ENCODE peak calls at places on chromosomes 12 and 14, in ten cellular contexts. E, V, J, K, U, S, P, T, I and N are unnamed samples.

GRCh38 chr14:90700928-90701776 is 115.1 kb downstream of the TTC7B start:
- DNase-seq in E (no peak), V (no peak), J (no peak), K (no peak), U (no peak), S (peak), P (no peak), T (no peak), I (no peak), N (no peak)

GRCh38 chr12:51253276-51253675 is 14.7 kb downstream of the DAZAP2 start:
- DNase-seq in E (no peak), V (no peak), J (no peak), K (no peak), U (no peak), S (no peak), P (no peak), T (no peak), I (no peak), N (no peak)

GRCh38 chr14:50531595-50532501 is 521 bp downstream of the MAP4K5 start:
- DNase-seq in E (peak), V (peak), J (peak), K (peak), U (peak), S (peak), P (peak), T (peak), I (peak), N (no peak)

GRCh38 chr14:68616255-68616902 is 176.5 kb downstream of the ZFP36L1 start:
- DNase-seq in E (no peak), V (no peak), J (peak), K (no peak), U (no peak), S (no peak), P (peak), T (peak), I (peak), N (no peak)

GRCh38 chr14:33678012-33678411 is 272.9 kb downstream of the EGLN3 start:
- DNase-seq in E (no peak), V (no peak), J (no peak), K (no peak), U (no peak), S (no peak), P (no peak), T (no peak), I (no peak), N (no peak)

GRCh38 chr12:99977550-99977949 is 7.2 kb downstream of the ANKS1B start:
- DNase-seq in E (no peak), V (no peak), J (no peak), K (no peak), U (no peak), S (no peak), P (no peak), T (no peak), I (no peak), N (no peak)

GRCh38 chr12:126617312-126617711 is 1552.1 kb downstream of the AACS start:
- DNase-seq in E (peak), V (no peak), J (peak), K (no peak), U (no peak), S (peak), P (no peak), T (no peak), I (no peak), N (no peak)

GRCh38 chr14:24426912-24427536 is 2.4 kb downstream of the CBLN3 start:
- DNase-seq in E (no peak), V (peak), J (no peak), K (no peak), U (peak), S (peak), P (no peak), T (no peak), I (peak), N (no peak)

GRCh38 chr12:62983594-62983993 is 48.6 kb upstream of the PPM1H start:
- DNase-seq in E (peak), V (no peak), J (no peak), K (no peak), U (no peak), S (peak), P (no peak), T (no peak), I (peak), N (no peak)

GRCh38 chr12:96876966-96877365 is 30.1 kb upstream of the NEDD1 start:
- DNase-seq in E (no peak), V (no peak), J (peak), K (no peak), U (no peak), S (no peak), P (no peak), T (no peak), I (no peak), N (no peak)

GRCh38 chr12:67410246-67410645 is 141.1 kb downstream of the CAND1 start:
- DNase-seq in E (no peak), V (no peak), J (peak), K (no peak), U (no peak), S (no peak), P (peak), T (no peak), I (no peak), N (no peak)

GRCh38 chr12:44465139-44465538 is 411.0 kb downstream of the NELL2 start:
- DNase-seq in E (no peak), V (no peak), J (no peak), K (no peak), U (no peak), S (no peak), P (no peak), T (no peak), I (no peak), N (no peak)

GRCh38 chr12:50132505-50133135 is 20.6 kb downstream of the COX14 start:
- DNase-seq in E (no peak), V (no peak), J (peak), K (no peak), U (no peak), S (no peak), P (no peak), T (no peak), I (peak), N (no peak)

GRCh38 chr12:113232787-113233585 is 11.7 kb downstream of the TPCN1 start:
- DNase-seq in E (no peak), V (peak), J (peak), K (peak), U (no peak), S (no peak), P (no peak), T (no peak), I (peak), N (peak)

GRCh38 chr12:68446379-68446778 is 114.2 kb upstream of the MDM1 start:
- DNase-seq in E (no peak), V (no peak), J (no peak), K (no peak), U (no peak), S (no peak), P (no peak), T (no peak), I (no peak), N (no peak)

GRCh38 chr12:110176745-110177144 is 52.6 kb downstream of the IFT81 start:
- DNase-seq in E (no peak), V (no peak), J (peak), K (no peak), U (no peak), S (no peak), P (peak), T (no peak), I (no peak), N (no peak)

GRCh38 chr14:104595911-104596450 is 8.6 kb downstream of the TMEM179 start:
- DNase-seq in E (no peak), V (no peak), J (no peak), K (no peak), U (no peak), S (no peak), P (no peak), T (no peak), I (no peak), N (no peak)

GRCh38 chr14:22837750-22838538 is 1.6 kb downstream of the MMP14 start:
- DNase-seq in E (no peak), V (peak), J (peak), K (no peak), U (peak), S (no peak), P (peak), T (peak), I (no peak), N (no peak)

GRCh38 chr12:89976866-89977265 is 268.2 kb upstream of the ATP2B1 start:
- DNase-seq in E (no peak), V (no peak), J (no peak), K (no peak), U (no peak), S (no peak), P (no peak), T (no peak), I (no peak), N (no peak)

GRCh38 chr12:50157259-50157658 is 9.9 kb downstream of the CERS5 start:
- DNase-seq in E (no peak), V (no peak), J (no peak), K (no peak), U (no peak), S (no peak), P (no peak), T (no peak), I (no peak), N (no peak)

GRCh38 chr14:67768219-67768618 is 48.2 kb downstream of the ZFYVE26 start:
- DNase-seq in E (no peak), V (no peak), J (no peak), K (no peak), U (no peak), S (no peak), P (no peak), T (no peak), I (no peak), N (no peak)

GRCh38 chr12:46664771-46665287 is 161.0 kb downstream of the SLC38A4 start:
- DNase-seq in E (peak), V (no peak), J (peak), K (no peak), U (no peak), S (no peak), P (peak), T (peak), I (no peak), N (no peak)

GRCh38 chr12:129901256-129901655 is 2.6 kb downstream of the TMEM132D start:
- DNase-seq in E (no peak), V (no peak), J (peak), K (no peak), U (no peak), S (no peak), P (no peak), T (peak), I (no peak), N (no peak)

GRCh38 chr12:117919479-117919878 is 49.3 kb downstream of the KSR2 start:
- DNase-seq in E (no peak), V (no peak), J (no peak), K (no peak), U (no peak), S (no peak), P (no peak), T (no peak), I (no peak), N (no peak)

GRCh38 chr14:52918486-52918885 is 32.4 kb downstream of the FERMT2 start:
- DNase-seq in E (no peak), V (no peak), J (peak), K (peak), U (no peak), S (no peak), P (peak), T (peak), I (no peak), N (no peak)

GRCh38 chr14:74531011-74531410 is 37.4 kb downstream of the ISCA2 start:
- DNase-seq in E (no peak), V (no peak), J (no peak), K (no peak), U (no peak), S (no peak), P (no peak), T (no peak), I (no peak), N (no peak)

GRCh38 chr14:74532246-74532645 is 38.7 kb downstream of the ISCA2 start:
- DNase-seq in E (no peak), V (no peak), J (no peak), K (no peak), U (no peak), S (no peak), P (no peak), T (no peak), I (no peak), N (no peak)

GRCh38 chr14:74528886-74529285 is 35.3 kb downstream of the ISCA2 start:
- DNase-seq in E (no peak), V (no peak), J (no peak), K (no peak), U (no peak), S (no peak), P (no peak), T (no peak), I (no peak), N (no peak)

GRCh38 chr14:74528406-74528805 is 34.8 kb downstream of the ISCA2 start:
- DNase-seq in E (no peak), V (no peak), J (no peak), K (no peak), U (no peak), S (no peak), P (no peak), T (no peak), I (no peak), N (no peak)

DNA sequence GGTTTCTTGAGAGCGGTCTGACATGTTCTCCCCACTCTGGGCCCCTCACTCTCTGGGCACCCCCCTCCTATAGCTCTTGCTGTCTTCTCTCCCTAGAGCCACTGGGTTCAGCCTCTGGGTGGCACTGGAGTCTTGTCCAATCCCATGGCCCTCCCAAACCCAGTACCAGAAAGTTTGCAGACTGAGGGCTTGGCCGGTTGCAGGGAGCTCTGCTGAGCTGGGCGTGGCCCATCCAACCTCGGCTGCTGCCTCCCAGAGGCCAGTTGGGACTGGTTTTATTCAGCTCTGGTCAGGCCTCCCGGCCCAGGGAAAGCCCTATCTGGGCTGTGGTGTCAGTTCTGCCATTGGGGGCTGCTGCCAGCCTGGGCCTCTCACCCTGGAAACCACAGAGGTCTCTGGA is 37.9 kb downstream of the ISCA2 start:
- DNase-seq in E (peak), V (no peak), J (peak), K (no peak), U (peak), S (peak), P (peak), T (peak), I (no peak), N (no peak)
- TF ChIP-seq CTCF in E (no peak), V (no peak), J (peak), K (no peak), U (no peak), S (peak), P (peak), T (peak), I (peak), N (no peak)

GRCh38 chr12:7130791-7131501 is 775 bp downstream of the CLSTN3 start:
- DNase-seq in E (peak), V (no peak), J (peak), K (peak), U (peak), S (peak), P (peak), T (no peak), I (peak), N (peak)
- TF ChIP-seq CTCF in E (no peak), V (no peak), J (no peak), K (no peak), U (no peak), S (no peak), P (peak), T (no peak), I (peak), N (no peak)

DNA sequence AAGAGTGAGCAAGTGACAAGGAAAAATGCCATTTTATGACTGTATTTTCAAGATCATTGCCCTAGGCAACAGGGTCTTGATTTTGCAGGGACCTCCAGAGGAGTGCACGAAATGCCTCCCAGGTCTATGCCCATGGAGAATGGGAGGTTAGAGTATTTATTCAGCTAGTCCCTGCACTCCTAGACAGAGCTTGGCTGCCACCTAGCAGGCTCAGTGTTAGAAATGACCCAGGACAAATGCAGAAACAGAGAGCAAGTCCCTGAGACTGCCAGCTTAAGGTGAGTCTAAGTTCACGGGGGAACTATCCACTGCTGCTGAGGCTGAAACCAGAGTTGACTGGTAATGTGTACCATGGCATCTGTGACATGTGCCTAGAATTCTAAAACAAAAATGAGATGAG is 506.4 kb downstream of the MED13L start:
- DNase-seq in E (no peak), V (no peak), J (peak), K (no peak), U (peak), S (peak), P (peak), T (no peak), I (no peak), N (no peak)
- TF ChIP-seq CTCF in E (no peak), V (no peak), J (peak), K (no peak), U (no peak), S (peak), P (no peak), T (no peak), I (no peak), N (no peak)

GRCh38 chr12:20718294-20718693 is 23.2 kb downstream of the SLCO1C1 start:
- DNase-seq in E (no peak), V (no peak), J (no peak), K (no peak), U (no peak), S (no peak), P (no peak), T (no peak), I (no peak), N (no peak)

GRCh38 chr12:20716985-20717384 is 21.9 kb downstream of the SLCO1C1 start:
- DNase-seq in E (no peak), V (no peak), J (no peak), K (no peak), U (no peak), S (no peak), P (no peak), T (no peak), I (no peak), N (no peak)

GRCh38 chr12:20711846-20712245 is 16.7 kb downstream of the SLCO1C1 start:
- DNase-seq in E (no peak), V (no peak), J (no peak), K (no peak), U (no peak), S (no peak), P (no peak), T (no peak), I (no peak), N (no peak)

DNA sequence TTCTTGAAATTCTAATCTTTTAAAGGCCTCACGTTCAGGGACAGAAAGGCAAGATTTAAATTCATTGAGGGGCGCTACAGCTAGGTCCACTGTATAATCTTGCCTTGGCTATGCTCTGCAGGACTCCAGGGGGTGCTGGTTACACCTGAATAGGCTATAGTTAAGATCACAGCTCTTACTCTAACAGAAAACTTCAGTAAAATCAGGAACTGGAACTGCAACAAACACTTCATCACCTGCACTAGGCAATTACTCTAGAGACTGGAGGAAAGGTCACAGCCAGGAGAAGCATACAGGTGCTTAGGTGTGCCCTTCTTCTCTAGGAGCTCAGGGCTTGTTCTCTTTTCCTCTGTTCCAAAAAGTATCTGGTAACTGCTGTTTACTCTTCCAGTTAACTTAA is 20.9 kb downstream of the SLCO1C1 start:
- DNase-seq in E (peak), V (no peak), J (no peak), K (no peak), U (peak), S (peak), P (no peak), T (no peak), I (peak), N (no peak)
- TF ChIP-seq CTCF in E (no peak), V (no peak), J (no peak), K (no peak), U (peak), S (peak), P (no peak), T (no peak), I (peak), N (no peak)

GRCh38 chr14:101235042-101235871 is 326.0 kb upstream of the DIO3 start:
- DNase-seq in E (peak), V (peak), J (peak), K (no peak), U (peak), S (peak), P (peak), T (peak), I (peak), N (no peak)
- TF ChIP-seq CTCF in E (peak), V (no peak), J (peak), K (no peak), U (peak), S (peak), P (peak), T (peak), I (peak), N (no peak)

GRCh38 chr12:70843363-70843762 is 77.2 kb downstream of the PTPRR start:
- DNase-seq in E (no peak), V (no peak), J (no peak), K (no peak), U (no peak), S (no peak), P (no peak), T (no peak), I (no peak), N (no peak)
- TF ChIP-seq CTCF in E (no peak), V (no peak), J (no peak), K (no peak), U (no peak), S (no peak), P (no peak), T (no peak), I (no peak), N (no peak)

DNA sequence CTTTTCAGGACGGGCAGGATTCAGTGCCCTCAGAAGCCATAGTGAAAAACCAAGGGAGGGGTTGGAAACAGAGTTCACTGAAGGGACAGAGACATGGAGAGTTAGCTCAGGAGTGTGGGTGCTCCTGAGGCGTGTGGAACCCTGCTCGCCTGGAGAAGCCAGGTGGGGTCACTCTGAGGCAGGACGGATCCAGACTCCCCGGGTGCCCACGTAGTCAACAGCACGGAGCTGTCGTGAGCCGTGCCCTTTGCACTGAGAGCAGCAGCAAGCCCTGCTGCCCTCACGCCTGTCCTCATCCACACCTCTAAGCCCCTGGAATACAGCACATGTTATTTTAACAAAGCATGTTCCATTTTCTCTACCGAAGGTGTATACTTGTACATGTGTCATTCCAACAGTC is 114.7 kb downstream of the FBXL14 start:
- DNase-seq in E (no peak), V (no peak), J (no peak), K (no peak), U (no peak), S (no peak), P (no peak), T (no peak), I (no peak), N (no peak)
- TF ChIP-seq CTCF in E (no peak), V (no peak), J (no peak), K (no peak), U (no peak), S (no peak), P (no peak), T (no peak), I (no peak), N (no peak)

GRCh38 chr12:2118061-2118460 is 65.3 kb downstream of the CACNA1C start:
- DNase-seq in E (no peak), V (no peak), J (no peak), K (no peak), U (no peak), S (no peak), P (no peak), T (no peak), I (peak), N (no peak)
- TF ChIP-seq CTCF in E (no peak), V (no peak), J (no peak), K (no peak), U (no peak), S (no peak), P (no peak), T (no peak), I (peak), N (no peak)

GRCh38 chr14:88729159-88729558 is 63.6 kb downstream of the EML5 start:
- DNase-seq in E (no peak), V (no peak), J (no peak), K (no peak), U (no peak), S (no peak), P (peak), T (no peak), I (no peak), N (no peak)
- TF ChIP-seq CTCF in E (no peak), V (no peak), J (peak), K (no peak), U (no peak), S (peak), P (peak), T (peak), I (peak), N (no peak)